ENCODE peak calls at places on chromosomes 16 and 17, in four cellular contexts. One of them, this sample, is unnamed.

GRCh38 chr17:80395402-80396151 is 19.4 kb upstream of the ENDOV start:
- DNase-seq in AG09309: no peak
- DNase-seq in CD8-positive, alpha-beta T cell: no peak
- DNase-seq in dorsolateral prefrontal cortex: no peak
- DNase-seq in this sample: peak

GRCh38 chr17:79306688-79307323 is 232.2 kb downstream of the ENGASE start:
- DNase-seq in CD8-positive, alpha-beta T cell: no peak
- DNase-seq in AG09309: no peak
- DNase-seq in dorsolateral prefrontal cortex: no peak
- DNase-seq in this sample: no peak

GRCh38 chr17:7915611-7916382 is at the start of gene RNF227:
- DNase-seq in CD8-positive, alpha-beta T cell: peak
- DNase-seq in dorsolateral prefrontal cortex: peak
- DNase-seq in AG09309: peak
- DNase-seq in this sample: peak

GRCh38 chr16:73202176-73202729 is 154.3 kb upstream of the ZFHX3 start:
- DNase-seq in dorsolateral prefrontal cortex: no peak
- DNase-seq in CD8-positive, alpha-beta T cell: no peak
- DNase-seq in AG09309: peak
- DNase-seq in this sample: peak

GRCh38 chr17:50266384-50267073 is 7.7 kb upstream of the TMEM92 start:
- DNase-seq in AG09309: peak
- DNase-seq in CD8-positive, alpha-beta T cell: no peak
- DNase-seq in dorsolateral prefrontal cortex: peak
- DNase-seq in this sample: peak

GRCh38 chr17:37221865-37222264 is 153.9 kb upstream of the C17orf78 start:
- DNase-seq in dorsolateral prefrontal cortex: no peak
- DNase-seq in CD8-positive, alpha-beta T cell: no peak
- DNase-seq in AG09309: no peak
- DNase-seq in this sample: no peak

GRCh38 chr17:77666480-77666879 is 292.0 kb upstream of the TNRC6C start:
- DNase-seq in CD8-positive, alpha-beta T cell: no peak
- DNase-seq in dorsolateral prefrontal cortex: no peak
- DNase-seq in AG09309: no peak
- DNase-seq in this sample: no peak

GRCh38 chr17:33745047-33745783 is 452.1 kb upstream of the ASIC2 start:
- DNase-seq in dorsolateral prefrontal cortex: no peak
- DNase-seq in AG09309: no peak
- DNase-seq in CD8-positive, alpha-beta T cell: no peak
- DNase-seq in this sample: no peak

GRCh38 chr17:76640550-76641380 is 2.8 kb downstream of the ST6GALNAC1 start:
- DNase-seq in dorsolateral prefrontal cortex: no peak
- DNase-seq in CD8-positive, alpha-beta T cell: no peak
- DNase-seq in AG09309: no peak
- DNase-seq in this sample: peak

GRCh38 chr17:66965801-66966528 is 1.5 kb downstream of the CACNG4 start:
- DNase-seq in AG09309: no peak
- DNase-seq in dorsolateral prefrontal cortex: no peak
- DNase-seq in CD8-positive, alpha-beta T cell: no peak
- DNase-seq in this sample: no peak

GRCh38 chr17:77343031-77343866 is 202.5 kb downstream of the SEC14L1 start:
- DNase-seq in CD8-positive, alpha-beta T cell: peak
- DNase-seq in dorsolateral prefrontal cortex: no peak
- DNase-seq in AG09309: no peak
- DNase-seq in this sample: no peak

GRCh38 chr17:70752966-70753467 is 583.7 kb downstream of the KCNJ2 start:
- DNase-seq in AG09309: no peak
- DNase-seq in dorsolateral prefrontal cortex: no peak
- DNase-seq in CD8-positive, alpha-beta T cell: no peak
- DNase-seq in this sample: no peak

GRCh38 chr16:15484662-15485061 is 50.3 kb downstream of the BMERB1 start:
- DNase-seq in CD8-positive, alpha-beta T cell: no peak
- DNase-seq in dorsolateral prefrontal cortex: no peak
- DNase-seq in AG09309: no peak
- DNase-seq in this sample: peak

GRCh38 chr17:79431175-79431574 is 179.7 kb downstream of the RBFOX3 start:
- DNase-seq in dorsolateral prefrontal cortex: no peak
- DNase-seq in CD8-positive, alpha-beta T cell: no peak
- DNase-seq in AG09309: no peak
- DNase-seq in this sample: no peak

GRCh38 chr16:29698484-29699323 is 19.7 kb downstream of the QPRT start:
- DNase-seq in AG09309: no peak
- DNase-seq in dorsolateral prefrontal cortex: no peak
- DNase-seq in CD8-positive, alpha-beta T cell: no peak
- DNase-seq in this sample: no peak

GRCh38 chr17:55898195-55898594 is 147.3 kb downstream of the PCTP start:
- DNase-seq in AG09309: no peak
- DNase-seq in dorsolateral prefrontal cortex: no peak
- DNase-seq in CD8-positive, alpha-beta T cell: no peak
- DNase-seq in this sample: no peak

GRCh38 chr16:58498341-58499091 is 1.4 kb upstream of the NDRG4 start:
- DNase-seq in AG09309: no peak
- DNase-seq in CD8-positive, alpha-beta T cell: no peak
- DNase-seq in dorsolateral prefrontal cortex: no peak
- DNase-seq in this sample: no peak

GRCh38 chr16:84511180-84511800 is 6.8 kb upstream of the MEAK7 start:
- DNase-seq in CD8-positive, alpha-beta T cell: peak
- DNase-seq in AG09309: no peak
- DNase-seq in dorsolateral prefrontal cortex: peak
- DNase-seq in this sample: peak

GRCh38 chr16:2701713-2702437 is 18.1 kb downstream of the PRSS27 start:
- DNase-seq in dorsolateral prefrontal cortex: no peak
- DNase-seq in AG09309: no peak
- DNase-seq in CD8-positive, alpha-beta T cell: no peak
- DNase-seq in this sample: no peak

GRCh38 chr16:17364319-17365210 is 106.2 kb downstream of the XYLT1 start:
- DNase-seq in AG09309: peak
- DNase-seq in dorsolateral prefrontal cortex: no peak
- DNase-seq in CD8-positive, alpha-beta T cell: peak
- DNase-seq in this sample: peak

GRCh38 chr17:78653382-78653781 is 76.2 kb upstream of the DNAH17 start:
- DNase-seq in CD8-positive, alpha-beta T cell: no peak
- DNase-seq in dorsolateral prefrontal cortex: no peak
- DNase-seq in AG09309: no peak
- DNase-seq in this sample: peak

GRCh38 chr17:74439691-74440567 is 8.0 kb downstream of the GPRC5C start:
- DNase-seq in CD8-positive, alpha-beta T cell: no peak
- DNase-seq in dorsolateral prefrontal cortex: no peak
- DNase-seq in AG09309: no peak
- DNase-seq in this sample: no peak

GRCh38 chr17:77451894-77452852 is 311.4 kb downstream of the SEC14L1 start:
- DNase-seq in CD8-positive, alpha-beta T cell: no peak
- DNase-seq in dorsolateral prefrontal cortex: peak
- DNase-seq in AG09309: no peak
- DNase-seq in this sample: peak

GRCh38 chr16:86044241-86044671 is 145.3 kb downstream of the IRF8 start:
- DNase-seq in dorsolateral prefrontal cortex: no peak
- DNase-seq in CD8-positive, alpha-beta T cell: peak
- DNase-seq in AG09309: no peak
- DNase-seq in this sample: peak

GRCh38 chr16:84597518-84598390 is 20.1 kb downstream of the COTL1 start:
- DNase-seq in AG09309: no peak
- DNase-seq in CD8-positive, alpha-beta T cell: peak
- DNase-seq in dorsolateral prefrontal cortex: no peak
- DNase-seq in this sample: no peak

GRCh38 chr16:4525634-4526277 is 12.8 kb downstream of the CDIP1 start:
- DNase-seq in dorsolateral prefrontal cortex: no peak
- DNase-seq in CD8-positive, alpha-beta T cell: no peak
- DNase-seq in AG09309: no peak
- DNase-seq in this sample: no peak

GRCh38 chr16:23302045-23302956 is at the start of gene SCNN1B:
- DNase-seq in CD8-positive, alpha-beta T cell: no peak
- DNase-seq in dorsolateral prefrontal cortex: no peak
- DNase-seq in AG09309: no peak
- DNase-seq in this sample: no peak

GRCh38 chr16:23298290-23298689 is 3.8 kb upstream of the SCNN1B start:
- DNase-seq in AG09309: no peak
- DNase-seq in CD8-positive, alpha-beta T cell: no peak
- DNase-seq in dorsolateral prefrontal cortex: no peak
- DNase-seq in this sample: no peak

GRCh38 chr16:23304620-23305019 is 2.5 kb downstream of the SCNN1B start:
- DNase-seq in CD8-positive, alpha-beta T cell: no peak
- DNase-seq in dorsolateral prefrontal cortex: no peak
- DNase-seq in AG09309: no peak
- DNase-seq in this sample: no peak

GRCh38 chr16:23303685-23304084 is 1.6 kb downstream of the SCNN1B start:
- DNase-seq in dorsolateral prefrontal cortex: no peak
- DNase-seq in AG09309: no peak
- DNase-seq in CD8-positive, alpha-beta T cell: no peak
- DNase-seq in this sample: no peak

GRCh38 chr16:23301251-23302044 is 654 bp upstream of the SCNN1B start:
- DNase-seq in dorsolateral prefrontal cortex: no peak
- DNase-seq in CD8-positive, alpha-beta T cell: no peak
- DNase-seq in AG09309: no peak
- DNase-seq in this sample: no peak
- H3K4me3 ChIP-seq in dorsolateral prefrontal cortex: peak
- H3K4me3 ChIP-seq in CD8-positive, alpha-beta T cell: no peak
- H3K4me3 ChIP-seq in AG09309: no peak
- H3K4me3 ChIP-seq in this sample: no peak

GRCh38 chr17:58253082-58253481 is 14.7 kb downstream of the LPO start:
- DNase-seq in AG09309: no peak
- DNase-seq in dorsolateral prefrontal cortex: no peak
- DNase-seq in CD8-positive, alpha-beta T cell: no peak
- DNase-seq in this sample: no peak

GRCh38 chr17:58249270-58250133 is 11.1 kb downstream of the LPO start:
- DNase-seq in AG09309: no peak
- DNase-seq in CD8-positive, alpha-beta T cell: peak
- DNase-seq in dorsolateral prefrontal cortex: no peak
- DNase-seq in this sample: peak

GRCh38 chr17:58254803-58255202 is 16.4 kb downstream of the LPO start:
- DNase-seq in AG09309: no peak
- DNase-seq in CD8-positive, alpha-beta T cell: no peak
- DNase-seq in dorsolateral prefrontal cortex: no peak
- DNase-seq in this sample: no peak

GRCh38 chr17:58250344-58251011 is 12.1 kb downstream of the LPO start:
- DNase-seq in CD8-positive, alpha-beta T cell: no peak
- DNase-seq in dorsolateral prefrontal cortex: no peak
- DNase-seq in AG09309: no peak
- DNase-seq in this sample: no peak

GRCh38 chr17:58252141-58252540 is 13.8 kb downstream of the LPO start:
- DNase-seq in CD8-positive, alpha-beta T cell: no peak
- DNase-seq in AG09309: no peak
- DNase-seq in dorsolateral prefrontal cortex: no peak
- DNase-seq in this sample: no peak
- TF ChIP-seq CTCF in CD8-positive, alpha-beta T cell: no peak
- TF ChIP-seq CTCF in AG09309: no peak
- TF ChIP-seq CTCF in dorsolateral prefrontal cortex: no peak
- TF ChIP-seq CTCF in this sample: no peak

GRCh38 chr17:40017422-40018080 is 2.3 kb downstream of the CSF3 start:
- DNase-seq in AG09309: no peak
- DNase-seq in CD8-positive, alpha-beta T cell: no peak
- DNase-seq in dorsolateral prefrontal cortex: no peak
- DNase-seq in this sample: peak

GRCh38 chr17:40020146-40020545 is 4.9 kb downstream of the CSF3 start:
- DNase-seq in CD8-positive, alpha-beta T cell: no peak
- DNase-seq in dorsolateral prefrontal cortex: no peak
- DNase-seq in AG09309: no peak
- DNase-seq in this sample: no peak

GRCh38 chr17:40016692-40017000 is 1.4 kb downstream of the CSF3 start:
- DNase-seq in AG09309: no peak
- DNase-seq in CD8-positive, alpha-beta T cell: no peak
- DNase-seq in dorsolateral prefrontal cortex: no peak
- DNase-seq in this sample: no peak

GRCh38 chr17:40019140-40019991 is 4.1 kb downstream of the CSF3 start:
- DNase-seq in AG09309: no peak
- DNase-seq in CD8-positive, alpha-beta T cell: no peak
- DNase-seq in dorsolateral prefrontal cortex: no peak
- DNase-seq in this sample: peak

DNA sequence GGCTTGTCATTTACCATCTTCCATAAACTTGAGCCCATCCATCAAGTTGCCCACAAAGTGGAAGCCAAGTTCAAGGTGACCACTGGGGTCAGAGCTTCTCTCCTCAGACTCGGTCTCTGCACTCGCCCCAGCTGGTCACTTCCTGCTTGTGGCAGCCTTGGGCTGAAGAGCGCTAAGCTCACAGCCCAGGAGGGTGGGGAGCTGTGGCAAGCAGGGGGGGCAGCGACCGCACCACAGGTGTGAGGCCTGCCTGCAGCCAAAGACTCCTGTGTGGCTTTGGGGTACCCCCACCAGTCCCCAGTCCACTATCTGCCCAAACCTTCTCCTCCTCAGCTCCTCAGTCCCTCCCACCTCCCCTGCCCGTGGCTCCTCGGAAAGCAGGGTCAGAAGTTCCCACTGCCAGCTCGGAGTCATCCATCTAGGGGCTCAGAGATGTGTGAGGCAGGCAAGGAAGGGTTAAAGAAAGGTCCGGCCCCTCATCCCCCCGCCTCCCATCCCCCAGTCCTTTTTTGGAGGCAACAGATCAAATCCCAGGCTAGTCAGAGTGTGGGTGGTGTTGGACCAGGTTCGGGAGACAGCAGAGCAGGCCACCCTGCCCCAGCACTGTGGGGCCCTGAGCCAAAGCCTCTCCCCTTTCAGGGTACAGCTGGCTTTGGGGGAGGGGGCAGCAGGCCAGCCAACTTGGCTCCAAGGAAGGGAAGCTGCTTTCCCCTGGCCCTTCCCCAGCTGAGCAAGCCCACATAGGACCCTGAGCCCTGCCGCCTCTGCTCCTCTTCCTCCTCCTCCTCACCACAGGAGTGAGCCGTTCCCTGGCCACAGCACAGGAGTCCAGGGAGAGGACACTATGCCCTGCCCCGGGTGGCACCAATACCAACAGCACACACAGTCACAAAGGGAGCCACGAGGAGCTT is 3.2 kb downstream of the CSF3 start:
- DNase-seq in dorsolateral prefrontal cortex: no peak
- DNase-seq in AG09309: no peak
- DNase-seq in CD8-positive, alpha-beta T cell: no peak
- DNase-seq in this sample: peak
- H3K4me3 ChIP-seq in dorsolateral prefrontal cortex: no peak
- H3K4me3 ChIP-seq in AG09309: no peak
- H3K4me3 ChIP-seq in CD8-positive, alpha-beta T cell: no peak
- H3K4me3 ChIP-seq in this sample: no peak

DNA sequence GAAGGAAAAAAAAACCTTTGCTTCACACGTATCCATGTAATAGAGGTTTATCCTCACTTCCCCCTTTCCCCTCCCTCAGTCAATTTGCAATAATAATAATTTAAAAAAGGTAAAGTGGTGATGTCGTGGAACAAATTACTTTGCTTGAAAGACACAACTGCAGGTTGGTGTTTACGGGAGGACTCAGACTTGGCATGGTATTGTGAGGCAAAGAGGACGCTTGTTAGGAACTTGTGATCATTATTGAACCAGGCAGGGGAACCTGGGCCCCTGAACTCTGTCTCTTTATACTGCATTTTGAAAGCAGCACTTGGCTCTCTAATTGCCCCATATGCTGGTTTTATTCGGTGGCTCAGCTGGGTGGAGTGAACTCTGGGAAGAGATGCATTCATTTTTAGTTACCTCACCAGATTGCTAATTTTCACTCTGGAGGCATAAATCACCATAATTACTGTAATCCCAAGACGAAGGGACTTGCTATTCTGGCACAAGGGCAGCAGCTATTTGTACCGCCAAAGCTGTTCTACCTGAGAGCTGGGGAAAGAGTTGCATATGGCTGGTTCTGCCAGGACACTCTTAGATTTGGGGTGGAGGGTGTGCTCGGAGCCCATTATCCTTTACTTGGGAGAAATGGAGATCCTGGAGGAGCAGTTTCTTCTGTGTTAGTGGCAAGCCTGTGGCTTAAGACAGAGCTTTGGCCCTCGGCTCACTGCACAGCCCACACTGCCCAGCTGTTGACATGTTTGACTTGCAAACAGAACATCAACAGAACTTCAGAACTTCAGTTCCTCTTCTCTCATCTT is 5.7 kb upstream of the DHX8 start:
- DNase-seq in CD8-positive, alpha-beta T cell: no peak
- DNase-seq in dorsolateral prefrontal cortex: no peak
- DNase-seq in AG09309: no peak
- DNase-seq in this sample: no peak
- TF ChIP-seq CTCF in CD8-positive, alpha-beta T cell: no peak
- TF ChIP-seq CTCF in dorsolateral prefrontal cortex: no peak
- TF ChIP-seq CTCF in AG09309: no peak
- TF ChIP-seq CTCF in this sample: no peak

This sample was measured in fibroblast of pulmonary artery.